ENCODE peak calls at places on chromosomes 6 and 20, in nine cellular contexts. P, S, K, F, C, B, U, Z and L are unnamed samples.

GRCh38 chr6:506508-506907 is 115.0 kb downstream of the IRF4 start:
- DNase-seq in P (no peak), S (peak), K (no peak), F (peak), C (no peak), B (no peak), U (no peak), Z (no peak), L (no peak)

GRCh38 chr20:36259177-36259835 is 23.0 kb downstream of the AAR2 start:
- DNase-seq in P (peak), S (no peak), K (no peak), F (no peak), C (no peak), B (no peak), U (no peak), Z (no peak), L (no peak)

GRCh38 chr20:20210943-20211273 is 157.0 kb upstream of the INSM1 start:
- DNase-seq in P (no peak), S (no peak), K (no peak), F (no peak), C (no peak), B (no peak), U (no peak), Z (no peak), L (no peak)

GRCh38 chr6:30260036-30260504 is 46.9 kb upstream of the TRIM26 start:
- DNase-seq in P (no peak), S (peak), K (no peak), F (peak), C (peak), B (no peak), U (peak), Z (no peak), L (no peak)

GRCh38 chr6:64034840-64035656 is 399.4 kb downstream of the PHF3 start:
- DNase-seq in P (no peak), S (no peak), K (peak), F (no peak), C (peak), B (no peak), U (no peak), Z (no peak), L (no peak)

GRCh38 chr6:54876871-54877270 is 30.3 kb downstream of the FAM83B start:
- DNase-seq in P (no peak), S (no peak), K (no peak), F (no peak), C (no peak), B (no peak), U (no peak), Z (no peak), L (no peak)

GRCh38 chr6:81863123-81863522 is 110.6 kb upstream of the TENT5A start:
- DNase-seq in P (no peak), S (no peak), K (no peak), F (no peak), C (no peak), B (no peak), U (no peak), Z (no peak), L (no peak)

GRCh38 chr6:85865665-85866372 is 223.1 kb upstream of the SYNCRIP start:
- DNase-seq in P (no peak), S (peak), K (peak), F (peak), C (peak), B (no peak), U (no peak), Z (no peak), L (no peak)

GRCh38 chr20:46367967-46368901 is 38.2 kb downstream of the ELMO2 start:
- DNase-seq in P (peak), S (no peak), K (no peak), F (peak), C (peak), B (no peak), U (no peak), Z (no peak), L (no peak)

GRCh38 chr6:36596359-36596758 is 2.2 kb downstream of the SRSF3 start:
- DNase-seq in P (no peak), S (no peak), K (no peak), F (no peak), C (no peak), B (no peak), U (no peak), Z (peak), L (no peak)

GRCh38 chr6:169810066-169810989 is 58.9 kb downstream of the ERMARD start:
- DNase-seq in P (peak), S (no peak), K (no peak), F (no peak), C (no peak), B (no peak), U (peak), Z (no peak), L (peak)

GRCh38 chr6:55327169-55327568 is at the start of gene GFRAL:
- DNase-seq in P (no peak), S (no peak), K (no peak), F (no peak), C (no peak), B (no peak), U (no peak), Z (no peak), L (no peak)

GRCh38 chr20:43736588-43737091 is 9.8 kb upstream of the GTSF1L start:
- DNase-seq in P (no peak), S (peak), K (no peak), F (peak), C (peak), B (no peak), U (no peak), Z (no peak), L (no peak)

GRCh38 chr6:46996860-46997641 is 45.1 kb downstream of the ADGRF1 start:
- DNase-seq in P (peak), S (no peak), K (no peak), F (no peak), C (no peak), B (no peak), U (no peak), Z (no peak), L (no peak)

GRCh38 chr6:23213651-23214050 is 644.3 kb downstream of the HDGFL1 start:
- DNase-seq in P (no peak), S (no peak), K (no peak), F (no peak), C (peak), B (no peak), U (no peak), Z (no peak), L (no peak)

GRCh38 chr6:156163311-156163710 is 613.9 kb upstream of the ARID1B start:
- DNase-seq in P (no peak), S (no peak), K (no peak), F (no peak), C (no peak), B (no peak), U (no peak), Z (no peak), L (no peak)

GRCh38 chr6:35089216-35089934 is 51.8 kb downstream of the TCP11 start:
- DNase-seq in P (no peak), S (peak), K (no peak), F (no peak), C (no peak), B (no peak), U (no peak), Z (no peak), L (peak)

GRCh38 chr6:51626391-51626790 is 461.0 kb downstream of the PKHD1 start:
- DNase-seq in P (no peak), S (no peak), K (no peak), F (no peak), C (no peak), B (no peak), U (no peak), Z (no peak), L (no peak)
- TF ChIP-seq CTCF in P (no peak), S (no peak), K (no peak), F (no peak), C (no peak), B (no peak), U (no peak), Z (no peak), L (no peak)

GRCh38 chr20:8131598-8132014 is 460 bp upstream of the PLCB1 start:
- DNase-seq in P (peak), S (no peak), K (peak), F (no peak), C (peak), B (no peak), U (no peak), Z (no peak), L (no peak)

GRCh38 chr20:8133816-8134451 is 1.9 kb downstream of the PLCB1 start:
- DNase-seq in P (no peak), S (no peak), K (no peak), F (no peak), C (no peak), B (no peak), U (no peak), Z (no peak), L (no peak)

GRCh38 chr20:8132632-8133587 is 844 bp downstream of the PLCB1 start:
- DNase-seq in P (no peak), S (peak), K (peak), F (no peak), C (peak), B (peak), U (peak), Z (peak), L (peak)

GRCh38 chr20:8130840-8131526 is 1.1 kb upstream of the PLCB1 start:
- DNase-seq in P (no peak), S (no peak), K (no peak), F (no peak), C (no peak), B (no peak), U (no peak), Z (no peak), L (no peak)

GRCh38 chr20:8132015-8132631 is at the start of gene PLCB1:
- DNase-seq in P (peak), S (peak), K (peak), F (peak), C (peak), B (peak), U (peak), Z (peak), L (peak)
- TF ChIP-seq CTCF in P (peak), S (peak), K (peak), F (peak), C (peak), B (peak), U (peak), Z (peak), L (peak)

GRCh38 chr6:126581316-126581715 is 241.4 kb downstream of the CENPW start:
- DNase-seq in P (no peak), S (no peak), K (no peak), F (no peak), C (no peak), B (no peak), U (no peak), Z (no peak), L (no peak)
- TF ChIP-seq CTCF in P (no peak), S (no peak), K (no peak), F (no peak), C (no peak), B (no peak), U (no peak), Z (no peak), L (no peak)

GRCh38 chr20:32761831-32762753 is at the start of gene DNMT3B:
- DNase-seq in P (peak), S (peak), K (peak), F (peak), C (peak), B (peak), U (peak), Z (peak), L (peak)
- TF ChIP-seq CTCF in P (no peak), S (peak), K (no peak), F (no peak), C (no peak), B (no peak), U (peak), Z (no peak), L (peak)

GRCh38 chr20:60224914-60225313 is 266.7 kb downstream of the CDH26 start:
- DNase-seq in P (peak), S (no peak), K (peak), F (no peak), C (peak), B (no peak), U (no peak), Z (no peak), L (no peak)
- TF ChIP-seq CTCF in P (peak), S (no peak), K (peak), F (peak), C (peak), B (peak), U (peak), Z (no peak), L (peak)

DNA sequence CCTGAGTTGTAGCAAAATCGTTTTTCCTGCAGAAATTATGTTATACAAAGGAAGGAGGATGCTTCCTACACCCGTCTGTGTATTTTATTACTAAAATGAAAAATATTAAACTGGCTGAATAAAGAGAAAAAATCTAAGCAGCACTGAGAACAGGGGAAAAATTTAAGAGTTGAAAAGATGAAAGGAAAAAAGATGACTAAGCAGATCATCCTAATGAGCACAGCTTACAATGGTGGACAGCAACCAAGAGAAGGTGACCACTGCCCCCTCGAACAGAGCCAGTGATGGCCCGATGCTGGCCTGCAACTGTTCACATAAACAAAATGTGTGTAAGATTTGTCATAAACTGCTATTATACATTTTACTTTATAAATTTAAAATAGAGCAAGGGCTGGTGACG is 4.2 kb downstream of the PROKR2 start:
- DNase-seq in P (no peak), S (no peak), K (no peak), F (no peak), C (no peak), B (no peak), U (no peak), Z (no peak), L (no peak)
- TF ChIP-seq CTCF in P (no peak), S (no peak), K (no peak), F (no peak), C (no peak), B (no peak), U (no peak), Z (no peak), L (no peak)

GRCh38 chr6:3825331-3825831 is 23.8 kb upstream of the FAM50B start:
- DNase-seq in P (no peak), S (no peak), K (peak), F (no peak), C (peak), B (no peak), U (no peak), Z (no peak), L (peak)
- TF ChIP-seq CTCF in P (no peak), S (no peak), K (peak), F (no peak), C (peak), B (no peak), U (peak), Z (peak), L (peak)